ENCODE peak calls at places on chromosome 12, in four cellular contexts. One of them, this sample, is unnamed. For H3K36me3, the result is how much of the 10 kb centered on the place peaks cover.

GRCh38 chr12:6745751-6746525 is 7.0 kb downstream of the MLF2 start:
- DNase-seq in K562: no peak
- DNase-seq in HepG2: no peak
- DNase-seq in HCT116: no peak
- DNase-seq in this sample: no peak

GRCh38 chr12:54272214-54272613 is 7.7 kb downstream of the CBX5 start:
- DNase-seq in K562: no peak
- DNase-seq in HCT116: no peak
- DNase-seq in HepG2: no peak
- DNase-seq in this sample: no peak

GRCh38 chr12:114916124-114916523 is 232.1 kb upstream of the TBX3 start:
- DNase-seq in HCT116: no peak
- DNase-seq in HepG2: no peak
- DNase-seq in K562: no peak
- DNase-seq in this sample: no peak

GRCh38 chr12:68271346-68271745 is 17.9 kb upstream of the IL22 start:
- DNase-seq in HCT116: no peak
- DNase-seq in HepG2: no peak
- DNase-seq in K562: no peak
- DNase-seq in this sample: no peak

GRCh38 chr12:55068416-55069010 is 48.7 kb downstream of the NEUROD4 start:
- DNase-seq in HepG2: peak
- DNase-seq in K562: peak
- DNase-seq in HCT116: peak
- DNase-seq in this sample: peak

GRCh38 chr12:121513464-121514183 is 67.2 kb downstream of the KDM2B start:
- DNase-seq in K562: peak
- DNase-seq in HepG2: peak
- DNase-seq in HCT116: peak
- DNase-seq in this sample: no peak

GRCh38 chr12:71636704-71637115 is 26.9 kb downstream of the ZFC3H1 start:
- DNase-seq in HepG2: peak
- DNase-seq in HCT116: peak
- DNase-seq in K562: peak
- DNase-seq in this sample: peak

GRCh38 chr12:45130881-45131281 is 80.0 kb upstream of the DBX2 start:
- DNase-seq in K562: peak
- DNase-seq in HepG2: peak
- DNase-seq in HCT116: peak
- DNase-seq in this sample: peak

GRCh38 chr12:63276537-63277365 is 125.8 kb upstream of the AVPR1A start:
- DNase-seq in HepG2: peak
- DNase-seq in HCT116: peak
- DNase-seq in K562: peak
- DNase-seq in this sample: no peak

GRCh38 chr12:21823581-21823980 is 49.1 kb upstream of the KCNJ8 start:
- DNase-seq in HCT116: no peak
- DNase-seq in HepG2: no peak
- DNase-seq in K562: no peak
- DNase-seq in this sample: no peak

GRCh38 chr12:58888131-58888783 is 32.0 kb downstream of the LRIG3 start:
- DNase-seq in K562: no peak
- DNase-seq in HepG2: no peak
- DNase-seq in HCT116: no peak
- DNase-seq in this sample: no peak

GRCh38 chr12:106758349-106758951 is 16.0 kb upstream of the RIC8B start:
- DNase-seq in K562: no peak
- DNase-seq in HepG2: no peak
- DNase-seq in HCT116: no peak
- DNase-seq in this sample: no peak

GRCh38 chr12:7144414-7145120 is 14.4 kb downstream of the CLSTN3 start:
- DNase-seq in K562: peak
- DNase-seq in HCT116: peak
- DNase-seq in HepG2: no peak
- DNase-seq in this sample: no peak

GRCh38 chr12:6759741-6760140 is 6.4 kb upstream of the PTMS start:
- DNase-seq in HCT116: no peak
- DNase-seq in K562: no peak
- DNase-seq in HepG2: no peak
- DNase-seq in this sample: no peak

GRCh38 chr12:101490286-101490920 is 15.3 kb downstream of the SPIC start:
- DNase-seq in HCT116: peak
- DNase-seq in K562: peak
- DNase-seq in HepG2: peak
- DNase-seq in this sample: no peak

DNA sequence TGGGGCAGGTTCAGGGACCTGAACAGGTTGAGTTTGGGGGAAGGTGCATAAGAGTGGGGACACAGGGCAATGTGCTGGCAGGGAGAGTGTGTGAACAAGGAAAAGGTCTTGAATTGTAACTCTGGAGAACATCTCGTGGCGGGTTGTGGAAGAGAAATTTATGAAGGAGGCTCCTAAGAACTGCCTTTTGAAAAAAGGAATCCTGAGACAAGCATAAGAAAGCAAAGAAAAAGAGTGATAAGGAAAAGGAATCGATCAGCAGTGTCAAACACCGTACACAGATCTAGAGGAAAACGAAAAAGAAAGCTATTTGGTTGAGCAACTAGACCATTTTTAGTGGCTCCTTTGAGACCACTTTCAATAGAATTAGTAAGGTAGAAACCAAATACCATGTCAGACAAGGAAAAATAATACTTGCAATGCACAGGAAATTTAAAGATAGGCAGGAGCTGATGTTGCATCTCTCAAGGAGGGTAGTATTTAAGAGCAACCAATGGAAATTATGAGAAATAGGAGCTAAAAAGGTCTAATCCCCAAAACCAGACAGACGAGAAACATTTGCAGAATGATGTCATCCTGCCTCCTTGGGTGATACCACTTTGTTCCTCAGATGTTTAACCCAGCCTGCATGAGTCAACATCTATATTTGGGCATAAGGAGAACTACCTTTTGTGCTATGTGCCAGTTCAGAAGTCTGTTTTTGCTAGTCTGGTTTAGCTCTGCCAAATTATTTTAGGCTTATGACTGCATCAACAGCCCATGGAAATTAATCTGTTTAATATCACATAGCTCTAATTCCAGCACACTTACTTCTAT is 64.5 kb upstream of the STK38L start:
- DNase-seq in K562: no peak
- DNase-seq in HepG2: peak
- DNase-seq in HCT116: peak
- DNase-seq in this sample: peak
- TF ChIP-seq TCF7L2 in K562: no peak
- TF ChIP-seq TCF7L2 in HepG2: no peak
- TF ChIP-seq TCF7L2 in HCT116: peak
- TF ChIP-seq TCF7L2 in this sample: no peak

GRCh38 chr12:70243510-70244331 is 488 bp downstream of the CNOT2 start:
- DNase-seq in HepG2: peak
- DNase-seq in K562: peak
- DNase-seq in HCT116: peak
- DNase-seq in this sample: no peak

GRCh38 chr12:70236990-70237389 is 6.2 kb upstream of the CNOT2 start:
- DNase-seq in K562: no peak
- DNase-seq in HepG2: no peak
- DNase-seq in HCT116: no peak
- DNase-seq in this sample: no peak

GRCh38 chr12:70242695-70243509 is at the start of gene CNOT2:
- DNase-seq in HepG2: peak
- DNase-seq in HCT116: peak
- DNase-seq in K562: peak
- DNase-seq in this sample: peak

GRCh38 chr12:70241845-70242244 is 1.4 kb upstream of the CNOT2 start:
- DNase-seq in K562: no peak
- DNase-seq in HCT116: no peak
- DNase-seq in HepG2: no peak
- DNase-seq in this sample: no peak

GRCh38 chr12:70240677-70241076 is 2.6 kb upstream of the CNOT2 start:
- DNase-seq in K562: no peak
- DNase-seq in HCT116: no peak
- DNase-seq in HepG2: no peak
- DNase-seq in this sample: no peak
- H3K4me3 ChIP-seq in K562: no peak
- H3K4me3 ChIP-seq in HCT116: no peak
- H3K4me3 ChIP-seq in HepG2: no peak
- H3K4me3 ChIP-seq in this sample: no peak

GRCh38 chr12:60210756-60211155 is 614.9 kb downstream of the SLC16A7 start:
- DNase-seq in K562: no peak
- DNase-seq in HepG2: no peak
- DNase-seq in HCT116: no peak
- DNase-seq in this sample: no peak
- H3K36me3 ChIP-seq in K562: under half
- H3K36me3 ChIP-seq in HepG2: under half
- H3K36me3 ChIP-seq in HCT116: under half
- H3K36me3 ChIP-seq in this sample: under half

DNA sequence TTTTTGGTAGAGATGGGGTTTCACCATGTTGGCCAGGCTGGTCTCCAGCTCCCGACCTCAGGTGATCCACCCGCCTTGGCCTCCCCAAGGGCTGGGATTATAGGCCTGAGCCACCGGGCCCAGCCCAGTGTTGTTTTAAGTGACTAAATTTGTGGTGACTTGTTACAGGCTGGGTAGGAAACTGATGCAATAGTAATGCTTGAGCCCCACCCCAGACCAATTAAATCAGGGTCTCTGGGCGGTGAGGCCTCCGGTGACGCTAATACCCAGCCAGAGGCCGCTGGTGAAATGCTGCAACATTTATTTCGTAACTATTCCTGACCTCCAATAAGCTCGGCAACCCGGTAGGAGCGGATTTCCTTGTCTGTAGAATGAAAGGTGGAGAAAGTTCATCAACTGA is 42.2 kb downstream of the FZD10 start:
- DNase-seq in HepG2: no peak
- DNase-seq in K562: no peak
- DNase-seq in HCT116: no peak
- DNase-seq in this sample: no peak
- TF ChIP-seq TCF7L2 in HepG2: no peak
- TF ChIP-seq TCF7L2 in K562: no peak
- TF ChIP-seq TCF7L2 in HCT116: no peak
- TF ChIP-seq TCF7L2 in this sample: no peak

DNA sequence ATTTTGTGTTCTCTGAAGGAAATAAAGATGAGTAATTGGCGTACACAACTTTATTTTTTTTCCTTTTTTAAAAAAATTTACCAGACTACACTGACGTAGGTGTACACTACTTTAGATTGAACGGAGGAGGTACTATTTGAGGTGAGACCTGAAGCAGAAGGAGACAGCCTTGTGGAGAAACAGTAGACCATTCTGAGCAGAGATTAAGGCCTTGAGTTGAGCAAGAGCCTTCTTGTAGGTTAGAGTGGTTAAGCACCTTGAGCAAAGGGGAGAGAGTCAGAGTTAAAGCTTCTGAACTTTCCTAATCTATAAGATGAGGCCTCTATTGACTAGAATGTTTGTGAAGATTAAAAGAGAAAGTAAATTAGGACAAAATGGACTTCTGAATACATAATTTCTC is 2.5 kb downstream of the LEMD3 start:
- DNase-seq in K562: peak
- DNase-seq in HCT116: no peak
- DNase-seq in HepG2: no peak
- DNase-seq in this sample: no peak
- H3K4me3 ChIP-seq in K562: peak
- H3K4me3 ChIP-seq in HCT116: no peak
- H3K4me3 ChIP-seq in HepG2: peak
- H3K4me3 ChIP-seq in this sample: peak

GRCh38 chr12:95487024-95487423 is 13.1 kb downstream of the METAP2 start:
- DNase-seq in K562: no peak
- DNase-seq in HCT116: no peak
- DNase-seq in HepG2: no peak
- DNase-seq in this sample: no peak

GRCh38 chr12:95480230-95480629 is 6.3 kb downstream of the METAP2 start:
- DNase-seq in K562: no peak
- DNase-seq in HCT116: no peak
- DNase-seq in HepG2: no peak
- DNase-seq in this sample: no peak

GRCh38 chr12:95484524-95484923 is 10.6 kb downstream of the METAP2 start:
- DNase-seq in HepG2: no peak
- DNase-seq in HCT116: no peak
- DNase-seq in K562: no peak
- DNase-seq in this sample: no peak

GRCh38 chr12:95481072-95481471 is 7.1 kb downstream of the METAP2 start:
- DNase-seq in HCT116: no peak
- DNase-seq in K562: no peak
- DNase-seq in HepG2: no peak
- DNase-seq in this sample: no peak

DNA sequence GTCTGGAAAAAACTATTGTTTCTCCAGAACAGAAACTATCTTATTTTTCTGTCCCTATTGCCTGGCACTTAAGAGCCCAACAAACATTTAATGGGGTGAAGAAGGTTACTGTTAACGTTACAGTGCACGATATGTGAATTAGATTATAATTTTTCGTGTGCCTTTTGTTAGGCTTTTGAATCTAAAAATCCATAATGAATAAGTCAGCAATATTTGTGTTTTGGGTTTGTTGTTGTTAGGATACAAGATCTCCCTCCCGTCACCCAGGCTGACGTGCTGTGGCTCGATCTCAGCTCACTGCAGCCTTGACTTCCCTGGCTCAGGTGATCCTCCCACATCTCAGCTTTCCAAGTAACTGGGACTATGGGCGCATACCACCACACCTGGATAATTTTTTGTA is 7.9 kb downstream of the METAP2 start:
- DNase-seq in HepG2: no peak
- DNase-seq in HCT116: no peak
- DNase-seq in K562: no peak
- DNase-seq in this sample: no peak
- H3K36me3 ChIP-seq in HepG2: under half
- H3K36me3 ChIP-seq in HCT116: under half
- H3K36me3 ChIP-seq in K562: half or more
- H3K36me3 ChIP-seq in this sample: under half

GRCh38 chr12:74538491-74539258 is 1.0 kb downstream of the ATXN7L3B start:
- DNase-seq in HepG2: no peak
- DNase-seq in K562: peak
- DNase-seq in HCT116: no peak
- DNase-seq in this sample: no peak
- TF ChIP-seq TCF7L2 in HepG2: no peak
- TF ChIP-seq TCF7L2 in K562: no peak
- TF ChIP-seq TCF7L2 in HCT116: no peak
- TF ChIP-seq TCF7L2 in this sample: no peak

GRCh38 chr12:130162771-130163460 is 652 bp downstream of the FZD10 start:
- DNase-seq in HCT116: no peak
- DNase-seq in HepG2: no peak
- DNase-seq in K562: no peak
- DNase-seq in this sample: no peak
- H3K4me3 ChIP-seq in HCT116: no peak
- H3K4me3 ChIP-seq in HepG2: no peak
- H3K4me3 ChIP-seq in K562: no peak
- H3K4me3 ChIP-seq in this sample: no peak

DNA sequence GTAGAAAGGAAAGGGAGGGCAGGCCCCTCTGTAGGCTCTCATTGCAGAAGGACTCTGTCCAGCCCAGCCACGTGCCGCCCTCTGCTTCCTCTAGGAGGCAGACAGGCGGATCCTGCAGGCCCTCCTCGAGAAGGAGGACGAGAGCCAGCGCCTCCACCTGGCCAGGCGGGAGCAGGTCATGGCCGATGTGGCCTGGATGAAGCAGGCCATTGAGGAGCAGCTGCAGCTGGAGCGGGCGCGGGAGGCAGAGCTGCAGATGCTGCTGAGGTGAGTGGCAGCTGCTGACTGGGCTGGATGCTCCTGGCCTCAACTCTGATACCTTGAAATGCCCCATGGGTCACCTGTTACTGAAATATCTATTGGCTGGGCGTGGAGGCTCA is 10.9 kb downstream of the TCHP start:
- DNase-seq in HCT116: peak
- DNase-seq in K562: peak
- DNase-seq in HepG2: peak
- DNase-seq in this sample: no peak
- H3K36me3 ChIP-seq in HCT116: under half
- H3K36me3 ChIP-seq in K562: half or more
- H3K36me3 ChIP-seq in HepG2: under half
- H3K36me3 ChIP-seq in this sample: under half

This sample was measured in Panc1.